ENCODE peak calls at places on chromosomes 4 and X, in five cellular contexts. C, P, K, W and R are unnamed samples.
A peak's percentile ranks its signal among the peaks of the same experiment; 100 is the strongest.

GRCh38 chr4:155403886-155404285 is 27.1 kb upstream of the MAP9 start:
- DNase-seq in C (peak; percentile 58), K (peak; percentile 59), P (no peak), W (no peak), R (no peak)

GRCh38 chrX:8748855-8749254 is 16.9 kb upstream of the ANOS1 start:
- DNase-seq in C (peak; percentile 52), K (peak; percentile 42), P (no peak), W (no peak), R (no peak)

GRCh38 chr4:1806223-1806564 is 13.1 kb downstream of the FGFR3 start:
- DNase-seq in W (no peak), P (no peak), C (no peak), K (no peak), R (no peak)

GRCh38 chr4:167715176-167715575 is 377.2 kb upstream of the ANXA10 start:
- DNase-seq in P (no peak), K (peak; percentile 47), C (peak; percentile 0), W (no peak), R (no peak)

GRCh38 chr4:151315212-151315886 is 10.1 kb downstream of the SH3D19 start:
- DNase-seq in C (peak; percentile 30), W (no peak), K (peak; percentile 12), P (no peak), R (no peak)

GRCh38 chr4:28250646-28251045 is 1390.0 kb downstream of the STIM2 start:
- DNase-seq in C (peak; percentile 14), W (no peak), P (no peak), K (no peak), R (no peak)

GRCh38 chr4:8759987-8760386 is 111.7 kb downstream of the HMX1 start:
- DNase-seq in K (no peak), C (no peak), W (no peak), P (no peak), R (peak; percentile 1)

GRCh38 chrX:389021-389441 is 2.3 kb upstream of the PPP2R3B start:
- DNase-seq in P (no peak), C (no peak), W (no peak), K (peak; percentile 2), R (no peak)

GRCh38 chr4:95155759-95156451 is 392.9 kb downstream of the UNC5C start:
- DNase-seq in W (no peak), C (peak; percentile 62), P (no peak), K (peak; percentile 70), R (no peak)

GRCh38 chrX:13891367-13892146 is 74.7 kb upstream of the GPM6B start:
- DNase-seq in C (no peak), K (no peak), W (no peak), P (peak; percentile 14), R (no peak)

GRCh38 chr4:966266-967112 is 6.9 kb downstream of the DGKQ start:
- DNase-seq in P (no peak), K (no peak), C (no peak), W (no peak), R (peak; percentile 10)

GRCh38 chr4:168577624-168578023 is 80.8 kb downstream of the PALLD start:
- DNase-seq in P (no peak), K (no peak), W (no peak), C (no peak), R (no peak)

GRCh38 chr4:1792832-1793495 is at the start of gene FGFR3:
- DNase-seq in W (no peak), P (peak; percentile 26), C (peak; percentile 11), K (no peak), R (peak; percentile 72)

GRCh38 chr4:4269326-4269725 is 20.6 kb downstream of the LYAR start:
- DNase-seq in W (no peak), C (no peak), P (no peak), K (no peak), R (no peak)

GRCh38 chrX:77085372-77085771 is 361.8 kb upstream of the FGF16 start:
- DNase-seq in C (no peak), K (no peak), P (no peak), W (no peak), R (no peak)

GRCh38 chr4:89273741-89274141 is 33.9 kb downstream of the GPRIN3 start:
- DNase-seq in W (no peak), K (no peak), C (no peak), P (no peak), R (no peak)

GRCh38 chr4:1973661-1974060 is 35.1 kb downstream of the NELFA start:
- DNase-seq in C (no peak), K (no peak), P (no peak), W (no peak), R (no peak)

GRCh38 chr4:113293043-113293560 is 243.6 kb downstream of the ANK2 start:
- DNase-seq in C (peak; percentile 78), W (no peak), K (peak; percentile 78), P (no peak), R (no peak)

GRCh38 chr4:151204925-151205524 is 71.9 kb upstream of the PRSS48 start:
- DNase-seq in K (no peak), C (peak; percentile 49), P (no peak), W (no peak), R (no peak)

GRCh38 chr4:2591189-2591588 is 54.7 kb downstream of the FAM193A start:
- DNase-seq in K (no peak), W (no peak), P (peak; percentile 54), C (peak; percentile 69), R (no peak)

GRCh38 chr4:81675785-81676427 is 204.2 kb upstream of the RASGEF1B start:
- DNase-seq in C (no peak), W (peak; percentile 55), P (peak; percentile 34), K (no peak), R (no peak)

GRCh38 chrX:72121381-72121780 is 10.3 kb downstream of the RTL5 start:
- DNase-seq in K (peak; percentile 85), C (peak; percentile 62), W (peak; percentile 49), P (peak; percentile 54), R (no peak)

GRCh38 chr4:7902101-7902553 is 37.5 kb downstream of the AFAP1 start:
- DNase-seq in P (no peak), K (no peak), C (no peak), W (no peak), R (peak; percentile 74)

GRCh38 chr4:87853891-87854290 is 21.1 kb downstream of the MEPE start:
- DNase-seq in C (no peak), W (no peak), K (no peak), P (no peak), R (no peak)

GRCh38 chr4:162865102-162865501 is 301.6 kb downstream of the NAF1 start:
- DNase-seq in W (no peak), P (no peak), C (no peak), K (no peak), R (peak; percentile 5)

GRCh38 chrX:130393451-130394074 is 8.1 kb upstream of the GPR119 start:
- DNase-seq in C (peak; percentile 56), P (peak; percentile 52), W (no peak), K (peak; percentile 50), R (peak; percentile 47)
- TF ChIP-seq CTCF in C (peak; percentile 76), P (peak; percentile 5), W (peak; percentile 38), K (peak; percentile 79), R (peak; percentile 73)

GRCh38 chr4:186201535-186202230 is 10.3 kb downstream of the CYP4V2 start:
- DNase-seq in P (peak; percentile 33), W (no peak), C (peak; percentile 57), K (no peak), R (peak; percentile 56)
- H3K4me3 ChIP-seq in P (no peak overlapping the region), W (no peak overlapping the region), C (no peak overlapping the region), K (no peak overlapping the region), R (no peak overlapping the region)

DNA sequence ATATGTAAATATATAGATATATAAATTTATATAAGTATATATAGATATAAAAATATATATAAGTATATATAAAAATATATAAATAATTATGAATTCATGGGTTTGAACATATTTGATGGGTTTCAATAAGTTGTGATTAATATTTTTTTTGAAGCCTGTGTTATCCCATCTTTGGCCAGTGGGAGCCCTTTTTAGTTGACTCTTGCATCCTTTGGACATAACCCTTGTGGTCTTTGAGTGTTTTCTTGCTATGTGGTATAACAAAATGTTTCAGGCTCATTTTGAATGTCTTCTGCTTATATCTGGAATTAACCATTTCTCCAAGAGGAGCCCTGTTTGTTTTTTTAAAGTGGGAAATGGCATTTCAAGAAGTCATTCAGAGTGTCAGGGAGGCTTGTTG is 15.2 kb downstream of the SNX25 start:
- DNase-seq in C (no peak), W (no peak), K (no peak), P (no peak), R (no peak)
- TF ChIP-seq CTCF in C (peak; percentile 23), W (no peak), K (peak; percentile 13), P (peak; percentile 27), R (peak; percentile 25)

DNA sequence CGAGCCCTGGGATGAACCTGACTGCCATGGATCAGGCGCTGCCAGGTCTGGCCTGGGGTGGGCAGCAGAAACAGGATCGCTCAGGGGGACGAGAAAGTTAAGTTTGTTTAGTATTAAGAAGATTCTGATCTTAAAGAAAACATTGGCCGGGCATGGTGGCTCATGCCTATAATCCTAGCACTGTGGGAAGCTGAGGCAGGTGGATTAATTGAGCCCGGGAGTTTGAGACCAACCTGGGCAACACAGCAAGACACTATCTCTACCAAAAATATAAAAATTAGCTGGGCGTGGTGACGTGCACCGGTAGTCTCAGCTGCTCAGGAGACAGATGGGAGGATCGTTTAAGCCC is 696 bp upstream of the FLNA start:
- DNase-seq in P (no peak), W (no peak), K (no peak), C (no peak), R (no peak)
- H3K4me3 ChIP-seq in P (no peak overlapping the region), W (peak overlapping the region; percentile 64), K (peak overlapping the region; percentile 32), C (peak overlapping the region; percentile 32), R (no peak overlapping the region)

GRCh38 chr4:140743194-140743931 is 12.8 kb downstream of the TBC1D9 start:
- DNase-seq in W (no peak), K (peak; percentile 36), P (no peak), C (peak; percentile 29), R (peak; percentile 18)
- TF ChIP-seq CTCF in W (no peak), K (peak; percentile 34), P (no peak), C (peak; percentile 23), R (peak; percentile 38)